ENCODE peak calls at places on chromosomes 5 and 9, in five cellular contexts. Y is adipocyte, P is astrocyte, D is kidney, A is GM23248. I is an unnamed sample.

GRCh38 chr5:179820483-179821297 is at the start of gene SQSTM1:
- DNase-seq in A (peak), D (peak), P (peak), Y (peak), I (peak)

GRCh38 chr9:126588491-126589168 is 25.1 kb upstream of the LMX1B start:
- DNase-seq in A (no peak), P (no peak), Y (no peak), D (no peak), I (no peak)

GRCh38 chr5:107431998-107432397 is 238.7 kb downstream of the EFNA5 start:
- DNase-seq in D (no peak), Y (peak), P (peak), A (peak), I (no peak)

GRCh38 chr5:173759696-173760095 is 128.5 kb upstream of the CPEB4 start:
- DNase-seq in Y (no peak), P (no peak), D (no peak), A (no peak), I (no peak)

GRCh38 chr9:15249042-15249818 is 57.8 kb downstream of the TTC39B start:
- DNase-seq in P (peak), Y (peak), A (peak), D (no peak), I (no peak)

GRCh38 chr9:126411225-126411947 is 84.8 kb downstream of the MVB12B start:
- DNase-seq in Y (peak), A (peak), D (no peak), P (peak), I (no peak)

GRCh38 chr5:107129051-107129450 is 541.7 kb downstream of the EFNA5 start:
- DNase-seq in D (no peak), A (no peak), Y (peak), P (peak), I (no peak)

GRCh38 chr5:172637122-172637580 is 3.9 kb upstream of the NEURL1B start:
- DNase-seq in D (no peak), A (no peak), P (no peak), Y (no peak), I (peak)

GRCh38 chr5:179250561-179251225 is 94.6 kb downstream of the ADAMTS2 start:
- DNase-seq in P (no peak), Y (no peak), D (peak), A (no peak), I (no peak)

GRCh38 chr5:17217421-17218352 is at the start of gene BASP1:
- DNase-seq in Y (peak), A (peak), P (peak), D (peak), I (peak)

DNA sequence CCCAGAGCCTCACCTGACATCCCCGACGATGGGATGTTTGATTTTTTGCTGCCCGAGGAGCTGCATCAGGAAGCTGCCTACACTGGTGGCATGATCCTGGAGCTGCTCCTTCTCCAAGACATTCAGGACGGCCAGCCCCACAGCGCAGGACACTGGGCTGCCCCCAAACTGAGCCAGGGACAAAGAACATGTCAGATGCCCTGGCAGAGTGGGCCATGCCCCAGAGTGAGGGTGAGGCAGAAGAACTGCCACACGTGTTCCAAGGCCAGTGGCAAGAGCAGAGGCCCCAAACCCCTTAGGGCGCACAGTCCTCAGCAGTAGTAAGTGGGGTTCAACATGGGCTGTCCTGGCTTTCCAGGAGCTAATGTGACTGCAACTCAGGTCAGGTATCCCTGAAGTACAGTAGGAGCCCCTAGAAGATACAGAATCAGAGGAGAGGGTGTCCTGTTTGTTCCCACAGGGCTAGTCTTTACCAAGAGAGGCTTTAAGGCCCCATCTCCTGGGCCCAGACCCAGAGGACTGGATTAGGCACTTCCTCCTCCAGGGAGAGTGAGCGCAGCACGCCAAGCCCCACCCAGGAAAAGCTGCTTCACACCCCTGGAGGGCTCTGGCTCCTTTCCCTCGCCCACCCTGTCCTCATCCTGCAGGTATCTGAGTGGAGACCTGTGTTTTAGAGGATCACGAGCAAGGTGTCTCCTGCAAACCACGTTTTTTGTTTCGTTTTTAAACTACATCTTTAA is 11.1 kb downstream of the HNRNPAB start:
- DNase-seq in D (peak), A (no peak), P (no peak), Y (no peak), I (peak)
- H3K9ac ChIP-seq in D (no peak), A (no peak), P (no peak), Y (no peak), I (peak)

GRCh38 chr5:158874343-158874742 is 225.4 kb downstream of the EBF1 start:
- DNase-seq in D (no peak), P (no peak), A (no peak), Y (no peak), I (no peak)

GRCh38 chr5:158873115-158873514 is 226.6 kb downstream of the EBF1 start:
- DNase-seq in Y (no peak), D (no peak), P (no peak), A (no peak), I (no peak)

GRCh38 chr5:158868570-158868969 is 231.1 kb downstream of the EBF1 start:
- DNase-seq in A (no peak), Y (peak), D (peak), P (no peak), I (no peak)

GRCh38 chr5:158874814-158875213 is 224.9 kb downstream of the EBF1 start:
- DNase-seq in D (no peak), A (peak), P (no peak), Y (peak), I (no peak)

GRCh38 chr5:158869092-158869491 is 230.6 kb downstream of the EBF1 start:
- DNase-seq in P (no peak), D (no peak), A (no peak), Y (no peak), I (no peak)
- H3K9ac ChIP-seq in P (no peak), D (no peak), A (no peak), Y (peak), I (no peak)

DNA sequence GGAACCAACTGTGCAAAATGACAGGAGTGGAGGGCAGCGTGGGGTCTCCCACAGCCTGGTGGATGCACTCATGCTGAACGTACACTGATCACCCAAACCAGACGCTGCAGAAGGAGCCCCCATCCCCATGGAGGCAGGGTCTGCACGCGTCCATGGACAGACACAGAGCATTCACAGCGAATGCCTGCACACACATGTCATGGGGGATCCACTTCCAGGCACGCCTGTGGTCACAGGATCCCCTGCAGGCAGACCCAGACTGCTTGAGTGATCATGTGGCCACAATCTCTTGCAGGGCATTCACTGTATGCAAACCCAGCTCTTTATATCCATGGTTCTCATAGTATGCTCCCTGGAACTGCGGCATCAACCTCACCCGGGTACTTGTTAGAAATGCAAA is 5.4 kb downstream of the SNCB start:
- DNase-seq in A (no peak), D (no peak), Y (no peak), P (no peak), I (no peak)
- H3K9ac ChIP-seq in A (no peak), D (no peak), Y (no peak), P (no peak), I (no peak)

DNA sequence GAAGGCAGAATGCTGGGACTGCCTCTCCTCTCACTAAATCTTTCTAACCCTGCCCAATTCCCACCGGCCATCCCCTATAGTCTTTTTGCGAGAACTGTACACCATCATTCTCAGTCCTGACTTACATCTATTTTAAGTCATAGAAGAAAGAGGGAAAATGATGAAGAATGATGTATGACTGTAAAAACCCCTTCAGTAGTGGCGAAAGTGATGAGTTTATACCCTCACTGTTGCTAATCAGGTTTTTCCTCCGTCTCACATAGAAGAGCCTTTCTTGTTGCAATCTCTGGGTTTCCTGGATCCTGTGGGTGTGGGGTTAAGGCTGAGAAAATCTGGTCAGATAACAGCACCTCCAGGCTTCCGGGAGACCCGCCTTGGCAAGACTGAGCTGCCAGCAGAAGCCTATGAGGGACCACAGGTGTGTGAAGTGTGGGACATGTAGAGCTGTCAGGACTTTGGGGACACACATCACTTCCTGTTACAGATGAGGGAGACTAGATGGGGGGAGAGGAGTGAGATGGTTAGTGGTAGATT is 147.1 kb upstream of the SLC12A2 start:
- DNase-seq in Y (no peak), D (no peak), A (no peak), P (no peak), I (no peak)
- H3K9ac ChIP-seq in Y (no peak), D (no peak), A (no peak), P (no peak), I (no peak)

GRCh38 chr9:105259731-105260612 is 15.5 kb downstream of the SLC44A1 start:
- DNase-seq in Y (peak), A (no peak), P (no peak), D (no peak), I (no peak)

GRCh38 chr9:105258225-105258737 is 13.8 kb downstream of the SLC44A1 start:
- DNase-seq in A (no peak), Y (no peak), P (no peak), D (no peak), I (peak)

GRCh38 chr9:105259274-105259673 is 14.8 kb downstream of the SLC44A1 start:
- DNase-seq in P (no peak), D (no peak), A (no peak), Y (peak), I (no peak)

GRCh38 chr9:105254226-105254625 is 9.8 kb downstream of the SLC44A1 start:
- DNase-seq in A (no peak), Y (no peak), D (no peak), P (no peak), I (peak)

DNA sequence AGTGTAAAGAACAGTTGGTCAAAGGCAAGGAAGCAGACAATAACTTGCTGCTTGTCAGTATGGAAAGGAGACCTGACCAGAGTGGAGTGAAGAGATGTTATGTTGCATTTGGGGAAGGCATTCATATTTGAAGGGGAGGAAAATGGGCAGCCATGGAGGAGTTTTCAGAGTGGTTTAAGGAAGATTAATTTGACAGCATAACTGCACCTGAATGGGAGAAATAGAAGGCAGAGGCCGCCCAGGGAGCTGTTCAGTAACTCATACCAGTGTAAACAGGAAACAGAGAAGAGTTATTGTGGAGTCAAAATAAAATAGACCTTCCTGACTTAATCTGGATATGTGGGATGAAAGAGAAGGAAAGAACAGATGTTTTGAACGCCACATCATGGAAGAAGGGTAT is 13.3 kb downstream of the SLC44A1 start:
- DNase-seq in D (no peak), Y (no peak), P (no peak), A (no peak), I (no peak)
- H3K9ac ChIP-seq in D (no peak), Y (no peak), P (no peak), A (no peak), I (peak)

DNA sequence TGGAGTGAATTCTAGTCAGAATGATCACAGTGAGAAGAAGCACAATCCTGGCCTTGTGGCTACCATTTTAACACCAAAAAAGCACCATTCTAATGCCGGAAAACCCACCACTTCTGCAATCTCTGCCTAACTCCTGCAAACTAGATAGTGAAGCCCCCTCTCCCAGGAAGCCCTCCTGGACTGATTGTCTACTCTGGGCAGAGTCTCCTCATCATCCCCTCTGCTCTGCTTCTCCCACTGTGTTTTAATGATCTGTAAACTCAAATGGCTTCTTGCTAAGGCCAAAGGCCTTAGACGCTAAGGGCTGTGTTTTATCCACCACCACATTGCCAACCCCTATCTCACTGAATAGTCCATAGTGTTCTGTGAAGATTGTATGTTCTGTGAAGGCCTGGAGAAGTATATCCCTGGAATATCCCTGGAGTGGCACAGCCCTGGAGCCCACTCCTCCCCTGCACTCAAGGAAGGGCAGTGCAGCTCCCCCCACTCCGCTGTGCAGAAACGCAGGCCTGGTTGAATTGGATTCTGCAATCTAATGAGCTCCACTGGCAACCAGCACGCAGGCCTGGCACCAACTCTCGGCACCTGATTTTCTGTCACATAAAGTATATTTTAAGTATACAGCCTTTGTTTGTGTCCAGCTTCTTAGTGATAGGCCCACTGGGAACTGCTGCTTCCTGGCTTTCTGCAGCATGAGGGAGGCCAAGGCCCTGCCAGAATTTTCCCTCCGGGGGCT is 126.3 kb downstream of the ATPSCKMT start:
- DNase-seq in A (no peak), P (no peak), Y (no peak), D (no peak), I (no peak)
- H3K9ac ChIP-seq in A (no peak), P (no peak), Y (no peak), D (no peak), I (no peak)

I was measured in colonic mucosa.